ENCODE peak calls at places on chromosome 14, in four cellular contexts. D, X, U and K are unnamed samples.

GRCh38 chr14:61699092-61699491 is 3.8 kb downstream of the HIF1A start:
- DNase-seq in D (peak), X (no peak), U (no peak), K (no peak)

GRCh38 chr14:98704441-98704840 is 567.6 kb downstream of the BCL11B start:
- DNase-seq in D (no peak), X (no peak), U (no peak), K (no peak)

GRCh38 chr14:104262515-104263514 is 124.4 kb downstream of the KIF26A start:
- DNase-seq in D (no peak), X (no peak), U (no peak), K (no peak)

GRCh38 chr14:93857500-93857899 is 69.2 kb upstream of the PRIMA1 start:
- DNase-seq in D (peak), X (no peak), U (no peak), K (no peak)

GRCh38 chr14:33592298-33592697 is 358.6 kb downstream of the EGLN3 start:
- DNase-seq in D (peak), X (no peak), U (peak), K (peak)

GRCh38 chr14:62796431-62796830 is 248.8 kb downstream of the KCNH5 start:
- DNase-seq in D (no peak), X (no peak), U (no peak), K (no peak)

GRCh38 chr14:96821501-96821900 is 24.3 kb downstream of the VRK1 start:
- DNase-seq in D (no peak), X (no peak), U (no peak), K (no peak)

GRCh38 chr14:76726551-76726961 is 34.7 kb upstream of the VASH1 start:
- DNase-seq in D (no peak), X (no peak), U (no peak), K (no peak)

GRCh38 chr14:95518045-95518751 is 1.7 kb upstream of the SYNE3 start:
- DNase-seq in D (peak), X (no peak), U (no peak), K (peak)

GRCh38 chr14:64763089-64763782 is 59.0 kb downstream of the PLEKHG3 start:
- DNase-seq in D (no peak), X (no peak), U (no peak), K (no peak)

GRCh38 chr14:30085943-30086342 is 158.3 kb upstream of the PRKD1 start:
- DNase-seq in D (no peak), X (no peak), U (no peak), K (no peak)

GRCh38 chr14:51394391-51394790 is 154.3 kb downstream of the TMX1 start:
- DNase-seq in D (peak), X (peak), U (peak), K (peak)

GRCh38 chr14:77151918-77152588 is 10.5 kb upstream of the ZDHHC22 start:
- DNase-seq in D (peak), X (no peak), U (peak), K (peak)

GRCh38 chr14:53983112-53983511 is 26.5 kb upstream of the BMP4 start:
- DNase-seq in D (no peak), X (no peak), U (no peak), K (no peak)

GRCh38 chr14:71686677-71687076 is 245.6 kb upstream of the RGS6 start:
- DNase-seq in D (peak), X (peak), U (peak), K (peak)

GRCh38 chr14:55240526-55241178 is 30.6 kb upstream of the FBXO34 start:
- DNase-seq in D (peak), X (no peak), U (peak), K (peak)